ENCODE peak calls at places on chromosomes 2 and 18, in eight cellular contexts. C is left ventricle myocardium inferior, P is cardiac fibroblast, I is GM10248, Y is coronary artery, S is brain microvascular endothelial cell, U is heart right ventricle, Q is adrenal gland. K is an unnamed sample.

GRCh38 chr18:58222439-58223125 is 178.6 kb downstream of the NEDD4L start:
- DNase-seq in C (no peak), P (no peak), I (no peak), Y (no peak), S (no peak), U (no peak), Q (peak), K (no peak)

GRCh38 chr2:160387558-160388262 is 105.9 kb downstream of the RBMS1 start:
- DNase-seq in C (peak), P (peak), I (no peak), Y (peak), S (peak), U (peak), Q (no peak), K (no peak)

GRCh38 chr2:208541982-208542464 is 135.4 kb downstream of the PTH2R start:
- DNase-seq in C (no peak), P (no peak), I (no peak), Y (no peak), S (no peak), U (no peak), Q (no peak), K (no peak)

GRCh38 chr2:227813562-227814353 is at the start of gene CCL20:
- DNase-seq in C (no peak), P (no peak), I (no peak), Y (no peak), S (no peak), U (no peak), Q (no peak), K (no peak)

GRCh38 chr18:58544616-58545337 is 84.1 kb downstream of the ALPK2 start:
- DNase-seq in C (no peak), P (no peak), I (no peak), Y (no peak), S (no peak), U (no peak), Q (no peak), K (no peak)

GRCh38 chr18:4096501-4096900 is 358.6 kb downstream of the DLGAP1 start:
- DNase-seq in C (no peak), P (peak), I (no peak), Y (no peak), S (no peak), U (no peak), Q (no peak), K (no peak)

GRCh38 chr2:238919307-238919706 is 71.4 kb downstream of the TWIST2 start:
- DNase-seq in C (no peak), P (no peak), I (no peak), Y (peak), S (no peak), U (no peak), Q (no peak), K (no peak)

GRCh38 chr2:19635951-19636505 is 265.8 kb downstream of the TTC32 start:
- DNase-seq in C (no peak), P (no peak), I (no peak), Y (no peak), S (no peak), U (no peak), Q (no peak), K (no peak)

GRCh38 chr2:167212054-167212648 is 323.9 kb downstream of the XIRP2 start:
- DNase-seq in C (no peak), P (peak), I (peak), Y (no peak), S (peak), U (peak), Q (peak), K (peak)

GRCh38 chr2:86023366-86023712 is 82.3 kb downstream of the POLR1A start:
- DNase-seq in C (no peak), P (no peak), I (no peak), Y (no peak), S (no peak), U (no peak), Q (no peak), K (no peak)
- TF ChIP-seq CTCF in C (no peak), P (no peak), I (no peak), Y (no peak), S (no peak), U (no peak), Q (no peak), K (no peak)

GRCh38 chr18:36496022-36496421 is 198.5 kb downstream of the FHOD3 start:
- DNase-seq in C (no peak), P (peak), I (no peak), Y (no peak), S (no peak), U (no peak), Q (no peak), K (no peak)

GRCh38 chr18:36493349-36494281 is 196.1 kb downstream of the FHOD3 start:
- DNase-seq in C (peak), P (peak), I (no peak), Y (no peak), S (no peak), U (peak), Q (no peak), K (no peak)

GRCh38 chr18:36490907-36491306 is 193.4 kb downstream of the FHOD3 start:
- DNase-seq in C (no peak), P (no peak), I (no peak), Y (no peak), S (no peak), U (no peak), Q (no peak), K (no peak)

DNA sequence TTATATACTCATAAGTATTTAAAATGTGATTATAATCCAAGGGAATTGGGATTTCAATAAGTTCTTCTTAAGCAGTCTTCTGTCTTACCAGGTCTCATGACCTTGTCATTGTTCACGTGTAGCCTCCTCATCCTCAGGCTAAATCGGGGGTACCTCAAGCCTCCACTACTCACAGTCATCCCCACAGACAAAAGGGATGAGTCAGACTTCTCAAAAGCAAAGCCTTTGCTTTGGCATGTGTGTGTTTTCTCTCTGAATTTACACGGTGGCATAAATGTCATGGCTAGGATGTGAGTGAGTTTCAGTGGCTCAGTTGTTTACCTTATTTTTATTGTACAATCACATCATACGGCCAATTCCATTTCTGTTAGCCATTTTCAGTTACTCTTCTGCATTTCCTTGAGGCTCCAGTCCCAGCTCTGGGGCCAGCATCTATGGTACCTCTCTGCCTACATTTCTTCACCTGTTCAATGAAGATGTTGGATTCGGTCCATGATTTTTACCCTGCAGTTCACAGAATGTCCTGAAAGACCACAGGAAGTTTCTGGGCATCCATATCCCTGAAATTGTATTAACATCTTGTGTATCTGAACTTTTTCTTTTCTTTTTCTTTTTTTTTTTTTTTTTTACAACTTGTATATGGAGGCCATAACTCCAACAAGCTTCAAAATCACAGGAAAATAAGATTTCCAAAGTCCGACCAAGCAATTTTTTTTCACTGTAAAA is 195.3 kb downstream of the FHOD3 start:
- DNase-seq in C (no peak), P (no peak), I (no peak), Y (no peak), S (no peak), U (no peak), Q (no peak), K (no peak)
- TF ChIP-seq CTCF in C (no peak), P (no peak), I (no peak), Y (no peak), S (no peak), U (no peak), Q (no peak), K (no peak)

GRCh38 chr2:199973703-199974102 is 18.3 kb downstream of the MAIP1 start:
- DNase-seq in C (no peak), P (peak), I (no peak), Y (no peak), S (no peak), U (no peak), Q (no peak), K (no peak)
- TF ChIP-seq CTCF in C (peak), P (peak), I (peak), Y (no peak), S (peak), U (peak), Q (peak), K (peak)

GRCh38 chr2:27134781-27135470 is 490 bp upstream of the PREB start:
- DNase-seq in C (no peak), P (no peak), I (no peak), Y (no peak), S (no peak), U (no peak), Q (no peak), K (no peak)

GRCh38 chr2:27135471-27135955 is 1.1 kb upstream of the PREB start:
- DNase-seq in C (no peak), P (no peak), I (no peak), Y (no peak), S (no peak), U (no peak), Q (no peak), K (no peak)

GRCh38 chr2:27136751-27137150 is 2.3 kb upstream of the PREB start:
- DNase-seq in C (no peak), P (no peak), I (no peak), Y (no peak), S (no peak), U (no peak), Q (no peak), K (no peak)

GRCh38 chr2:27133195-27133875 is 1.1 kb downstream of the PREB start:
- DNase-seq in C (no peak), P (no peak), I (no peak), Y (no peak), S (no peak), U (no peak), Q (no peak), K (no peak)

GRCh38 chr2:27133905-27134780 is at the start of gene PREB:
- DNase-seq in C (peak), P (peak), I (peak), Y (peak), S (peak), U (peak), Q (peak), K (peak)
- TF ChIP-seq CTCF in C (no peak), P (peak), I (peak), Y (no peak), S (peak), U (peak), Q (no peak), K (peak)

DNA sequence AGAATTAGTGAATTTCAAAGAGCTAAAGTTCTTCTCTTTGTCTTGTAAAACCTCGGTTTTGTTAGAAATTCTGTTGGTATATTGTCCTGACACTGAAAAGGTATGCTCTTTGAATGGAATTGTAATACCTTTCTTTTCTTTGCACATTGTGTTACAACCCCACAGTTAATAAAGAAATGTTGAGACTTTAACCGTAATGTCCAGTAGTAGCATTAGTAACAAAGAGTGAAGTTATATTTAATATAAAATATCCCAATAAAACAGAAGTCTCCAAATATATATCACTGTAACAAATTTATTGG is 69.8 kb downstream of the EHBP1 start:
- DNase-seq in C (no peak), P (no peak), I (no peak), Y (no peak), S (no peak), U (no peak), Q (no peak), K (no peak)
- TF ChIP-seq CTCF in C (no peak), P (no peak), I (no peak), Y (peak), S (no peak), U (no peak), Q (no peak), K (no peak)

GRCh38 chr2:134985061-134985460 is 62.2 kb downstream of the MAP3K19 start:
- DNase-seq in C (no peak), P (no peak), I (no peak), Y (no peak), S (no peak), U (no peak), Q (no peak), K (no peak)

DNA sequence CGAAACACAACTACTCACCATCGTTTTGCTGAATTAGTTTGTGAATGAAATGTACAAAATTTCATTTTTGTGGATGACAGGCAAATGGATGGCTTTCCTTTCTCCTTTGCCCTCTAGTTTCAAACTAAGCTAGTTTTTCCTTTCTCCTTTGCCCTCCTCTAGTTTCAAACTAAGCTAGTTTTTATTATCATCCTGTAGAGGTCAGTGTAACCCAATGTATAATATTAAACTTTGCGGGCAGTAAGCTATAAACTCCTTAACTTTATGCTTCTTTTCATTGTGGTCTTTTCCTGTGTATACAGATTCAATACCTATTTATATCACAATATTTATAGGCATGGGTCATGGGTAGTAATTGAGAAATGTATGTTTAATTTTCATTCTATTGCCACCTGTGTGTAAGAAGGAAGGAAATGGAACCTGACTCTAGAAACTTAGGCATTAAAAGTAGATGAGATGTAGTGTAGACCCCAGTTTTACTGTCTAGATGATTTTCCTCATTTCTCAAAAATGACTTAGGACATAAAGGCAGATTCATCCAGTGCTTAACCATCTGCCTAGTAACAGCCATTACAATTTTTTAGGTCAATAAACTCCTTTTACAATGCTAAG is 58.1 kb downstream of the MAP3K19 start:
- DNase-seq in C (no peak), P (peak), I (peak), Y (no peak), S (no peak), U (no peak), Q (no peak), K (peak)
- TF ChIP-seq CTCF in C (peak), P (peak), I (peak), Y (no peak), S (peak), U (peak), Q (peak), K (no peak)

GRCh38 chr2:109459485-109459884 is 154.3 kb downstream of the SEPTIN10 start:
- DNase-seq in C (no peak), P (no peak), I (no peak), Y (peak), S (peak), U (no peak), Q (no peak), K (no peak)

GRCh38 chr2:109456776-109457175 is 157.0 kb downstream of the SEPTIN10 start:
- DNase-seq in C (no peak), P (no peak), I (no peak), Y (peak), S (no peak), U (no peak), Q (no peak), K (no peak)

GRCh38 chr2:109457366-109457765 is 156.4 kb downstream of the SEPTIN10 start:
- DNase-seq in C (no peak), P (no peak), I (no peak), Y (no peak), S (no peak), U (no peak), Q (no peak), K (no peak)

GRCh38 chr2:109458512-109458911 is 155.3 kb downstream of the SEPTIN10 start:
- DNase-seq in C (no peak), P (no peak), I (no peak), Y (peak), S (no peak), U (no peak), Q (no peak), K (no peak)

GRCh38 chr2:109457811-109458210 is 156.0 kb downstream of the SEPTIN10 start:
- DNase-seq in C (no peak), P (no peak), I (no peak), Y (peak), S (no peak), U (no peak), Q (no peak), K (no peak)
- TF ChIP-seq CTCF in C (no peak), P (no peak), I (no peak), Y (no peak), S (peak), U (no peak), Q (no peak), K (no peak)

GRCh38 chr2:221073650-221074049 is 498.5 kb downstream of the EPHA4 start:
- DNase-seq in C (no peak), P (no peak), I (no peak), Y (no peak), S (no peak), U (peak), Q (no peak), K (no peak)

GRCh38 chr2:221074238-221074637 is 497.9 kb downstream of the EPHA4 start:
- DNase-seq in C (no peak), P (no peak), I (no peak), Y (no peak), S (no peak), U (no peak), Q (no peak), K (no peak)

GRCh38 chr2:221075203-221075602 is 496.9 kb downstream of the EPHA4 start:
- DNase-seq in C (no peak), P (peak), I (no peak), Y (no peak), S (peak), U (no peak), Q (no peak), K (no peak)

GRCh38 chr2:221077241-221077640 is 494.9 kb downstream of the EPHA4 start:
- DNase-seq in C (no peak), P (no peak), I (no peak), Y (no peak), S (no peak), U (no peak), Q (no peak), K (no peak)

DNA sequence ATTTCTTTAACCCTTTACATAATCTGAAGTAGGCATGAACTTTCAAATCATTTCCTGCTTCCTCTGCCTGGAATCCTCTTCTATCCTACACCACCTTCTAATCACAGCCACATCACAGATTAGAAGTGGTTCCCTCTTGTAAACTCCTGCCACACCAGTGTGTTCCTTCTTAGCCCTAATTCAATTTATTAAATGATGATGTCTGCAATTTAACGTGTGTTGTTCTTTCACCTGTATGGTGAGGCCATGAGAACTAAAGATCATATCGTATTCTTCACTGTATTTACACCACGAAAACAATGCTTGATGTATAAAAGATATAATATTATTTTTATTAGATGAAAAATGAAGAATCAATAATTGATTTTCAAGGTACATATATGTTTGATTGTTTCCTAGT is 494.3 kb downstream of the EPHA4 start:
- DNase-seq in C (no peak), P (no peak), I (no peak), Y (no peak), S (no peak), U (no peak), Q (no peak), K (no peak)
- TF ChIP-seq CTCF in C (no peak), P (no peak), I (no peak), Y (no peak), S (no peak), U (no peak), Q (no peak), K (no peak)